ENCODE peak calls at places on chromosomes 11 and 22, in nine cellular contexts. I is H9, V is natural killer cell, B is HFFc6, Z is HepG2, N is mucosa of descending colon, H is HFF-Myc, G is lower leg skin, R is sigmoid colon. C is an unnamed sample.
A peak's percentile ranks its signal among the peaks of the same experiment; 100 is the strongest.

GRCh38 chr11:104534268-104534667 is 364.0 kb downstream of the CASP12 start:
- DNase-seq in I (no peak), V (no peak), B (no peak), Z (no peak), N (no peak), H (peak; percentile 19), G (no peak), R (no peak), C (no peak)

GRCh38 chr22:22087854-22088657 is 105.5 kb upstream of the TOP3B start:
- DNase-seq in I (no peak), V (no peak), B (no peak), Z (peak; percentile 82), N (no peak), H (no peak), G (no peak), R (no peak), C (no peak)

GRCh38 chr11:30876228-30876627 is 290.1 kb upstream of the MPPED2 start:
- DNase-seq in I (no peak), V (no peak), B (no peak), Z (no peak), N (no peak), H (no peak), G (no peak), R (no peak), C (no peak)

GRCh38 chr11:56637500-56637899 is 4.7 kb downstream of the OR5AP2 start:
- DNase-seq in I (no peak), V (no peak), B (no peak), Z (no peak), N (no peak), H (no peak), G (no peak), R (no peak), C (no peak)

GRCh38 chr22:47373648-47374272 is 611.3 kb downstream of the TBC1D22A start:
- DNase-seq in I (no peak), V (no peak), B (no peak), Z (no peak), N (no peak), H (no peak), G (peak; percentile 76), R (no peak), C (no peak)

GRCh38 chr11:82889133-82890001 is 10.9 kb downstream of the PRCP start:
- DNase-seq in I (no peak), V (no peak), B (no peak), Z (no peak), N (no peak), H (no peak), G (no peak), R (no peak), C (peak; percentile 13)

GRCh38 chr22:20249797-20250354 is 18.2 kb downstream of the RTN4R start:
- DNase-seq in I (no peak), V (no peak), B (no peak), Z (no peak), N (no peak), H (no peak), G (no peak), R (peak; percentile 78), C (no peak)

GRCh38 chr22:38169116-38169515 is 12.5 kb downstream of the PLA2G6 start:
- DNase-seq in I (no peak), V (no peak), B (no peak), Z (no peak), N (no peak), H (no peak), G (no peak), R (peak; percentile 27), C (no peak)

GRCh38 chr11:64842851-64843841 is 1.3 kb downstream of the CDC42BPG start:
- DNase-seq in I (no peak), V (no peak), B (no peak), Z (peak; percentile 70), N (peak; percentile 88), H (no peak), G (no peak), R (no peak), C (no peak)

GRCh38 chr11:129280027-129280811 is 88.1 kb upstream of the ARHGAP32 start:
- DNase-seq in I (no peak), V (no peak), B (peak; percentile 23), Z (peak; percentile 58), N (peak; percentile 34), H (no peak), G (no peak), R (no peak), C (no peak)

GRCh38 chr22:23218867-23219251 is 38.5 kb downstream of the BCR start:
- DNase-seq in I (peak; percentile 69), V (no peak), B (no peak), Z (peak; percentile 59), N (peak; percentile 69), H (no peak), G (no peak), R (no peak), C (no peak)

GRCh38 chr11:71568707-71569349 is 3.5 kb downstream of the KRTAP5-10 start:
- DNase-seq in I (no peak), V (no peak), B (peak; percentile 60), Z (no peak), N (no peak), H (no peak), G (no peak), R (peak; percentile 73), C (no peak)

GRCh38 chr11:67492801-67493547 is 10.1 kb downstream of the AIP start:
- DNase-seq in I (peak; percentile 75), V (no peak), B (no peak), Z (no peak), N (no peak), H (no peak), G (peak; percentile 79), R (peak; percentile 65), C (no peak)

GRCh38 chr11:128095459-128096096 is 491.8 kb downstream of the ETS1 start:
- DNase-seq in I (no peak), V (no peak), B (peak; percentile 93), Z (no peak), N (no peak), H (peak; percentile 86), G (no peak), R (no peak), C (no peak)

GRCh38 chr11:61578819-61579218 is 2.1 kb downstream of the SYT7 start:
- DNase-seq in I (no peak), V (no peak), B (no peak), Z (no peak), N (no peak), H (no peak), G (no peak), R (no peak), C (no peak)

GRCh38 chr11:61580292-61580888 is 486 bp downstream of the SYT7 start:
- DNase-seq in I (no peak), V (no peak), B (no peak), Z (no peak), N (peak; percentile 45), H (no peak), G (no peak), R (no peak), C (peak; percentile 34)

GRCh38 chr11:61579398-61580291 is 1.2 kb downstream of the SYT7 start:
- DNase-seq in I (peak; percentile 44), V (no peak), B (no peak), Z (no peak), N (no peak), H (no peak), G (no peak), R (no peak), C (no peak)

GRCh38 chr11:61581931-61582330 is 1.1 kb upstream of the SYT7 start:
- DNase-seq in I (no peak), V (no peak), B (no peak), Z (no peak), N (no peak), H (no peak), G (no peak), R (no peak), C (no peak)

DNA sequence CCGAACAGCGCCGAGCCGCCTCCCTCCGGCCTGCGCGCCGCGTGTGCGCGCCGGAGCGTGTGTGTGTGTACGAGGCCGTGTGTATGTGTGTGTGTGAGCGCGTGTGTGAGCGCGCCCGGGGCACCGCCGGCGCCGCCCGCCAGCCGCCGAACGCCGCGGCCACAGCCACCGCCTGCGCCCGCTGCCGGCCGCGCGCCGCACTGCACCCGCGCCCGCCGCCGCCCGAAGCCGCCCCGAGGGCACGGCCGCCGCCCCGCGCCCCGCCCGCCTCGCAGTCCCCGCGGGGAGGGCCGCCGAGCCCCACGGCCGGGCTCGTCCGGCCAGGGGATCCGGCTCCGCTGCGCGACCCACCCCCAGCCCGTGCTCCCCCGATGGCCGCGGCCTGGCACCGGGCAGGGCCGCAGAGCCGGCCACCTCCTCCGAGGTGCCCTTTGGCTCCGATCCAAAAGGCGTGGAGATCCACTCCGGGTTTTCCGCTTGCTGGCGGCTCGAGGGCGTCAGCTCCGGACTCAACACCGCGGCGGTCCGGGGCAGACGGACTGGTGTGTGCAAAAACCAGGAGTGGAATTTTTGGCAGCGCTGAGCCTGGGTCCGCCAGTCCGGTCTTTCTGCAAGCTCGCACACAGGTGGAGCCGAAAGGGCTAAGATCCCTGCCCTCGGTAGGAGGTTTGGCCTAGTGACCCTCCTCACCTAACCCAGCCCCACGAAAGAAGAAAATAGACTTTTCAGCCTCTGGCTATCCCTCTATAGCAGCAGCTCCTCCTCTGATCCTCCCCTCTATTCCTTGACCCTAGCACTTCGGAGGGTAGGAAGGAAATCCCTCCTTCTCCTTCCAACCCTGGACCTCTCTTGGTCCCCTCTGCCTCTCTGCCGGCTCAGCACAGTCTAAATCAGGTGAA is at the start of gene SYT7:
- DNase-seq in I (peak; percentile 98), V (peak; percentile 97), B (peak; percentile 95), Z (peak; percentile 87), N (peak; percentile 99), H (peak; percentile 91), G (peak; percentile 99), R (peak; percentile 98), C (peak; percentile 100)
- TF ChIP-seq CTCF in I (peak; percentile 29), V (peak; percentile 9), B (peak; percentile 12), Z (peak; percentile 53), N (no peak), H (no peak), G (no peak), R (peak; percentile 7), C (peak; percentile 6)

GRCh38 chr11:13152736-13153541 is 124.7 kb upstream of the BMAL1 start:
- DNase-seq in I (no peak), V (no peak), B (peak; percentile 24), Z (peak; percentile 25), N (no peak), H (no peak), G (no peak), R (no peak), C (no peak)
- TF ChIP-seq CTCF in I (peak; percentile 67), V (no peak), B (peak; percentile 81), Z (peak; percentile 59), N (no peak), H (peak; percentile 33), G (no peak), R (no peak), C (no peak)

DNA sequence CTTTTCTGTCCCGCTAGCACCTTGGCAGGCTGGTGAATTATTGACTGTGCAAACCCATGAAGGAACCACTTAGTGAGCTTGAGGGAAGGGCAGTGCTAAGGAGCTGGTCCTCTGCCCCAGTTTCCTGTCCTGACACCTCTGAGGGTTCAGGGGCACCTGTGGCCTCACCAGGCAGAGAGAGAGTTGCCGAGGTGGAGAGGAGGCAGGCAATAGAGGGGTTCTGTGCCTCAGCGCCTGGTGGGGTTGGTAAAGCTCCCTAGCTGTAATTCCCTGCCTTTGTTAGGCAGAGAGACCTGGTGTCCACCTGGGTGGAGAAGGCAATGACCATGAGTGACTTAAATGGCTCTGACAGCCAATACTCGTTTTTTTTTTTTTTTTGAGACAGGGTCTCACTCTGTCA is 36.3 kb downstream of the YWHAH start:
- DNase-seq in I (no peak), V (no peak), B (no peak), Z (no peak), N (no peak), H (no peak), G (peak; percentile 52), R (no peak), C (no peak)
- TF ChIP-seq CTCF in I (no peak), V (no peak), B (no peak), Z (no peak), N (no peak), H (no peak), G (no peak), R (no peak), C (no peak)

GRCh38 chr11:22169833-22170232 is 23.1 kb upstream of the ANO5 start:
- DNase-seq in I (no peak), V (no peak), B (no peak), Z (peak; percentile 6), N (no peak), H (no peak), G (no peak), R (no peak), C (no peak)
- TF ChIP-seq CTCF in I (peak; percentile 68), V (no peak), B (peak; percentile 65), Z (peak; percentile 12), N (no peak), H (no peak), G (no peak), R (no peak), C (peak; percentile 29)